ENCODE peak calls at places on chromosome 5, in seven cellular contexts. One of them, this sample, is unnamed.
A peak's percentile ranks its signal among the peaks of the same experiment; 100 is the strongest.

GRCh38 chr5:490116-491094 is 33.8 kb downstream of the SLC9A3 start:
- DNase-seq in WERI-Rb-1: no peak
- DNase-seq in body of pancreas: no peak
- DNase-seq in BJ: no peak
- DNase-seq in psoas muscle: no peak
- DNase-seq in lower lobe of right lung: no peak
- DNase-seq in A549: no peak
- DNase-seq in this sample: no peak

GRCh38 chr5:95251185-95251584 is 33.7 kb downstream of the MCTP1 start:
- DNase-seq in A549: no peak
- DNase-seq in psoas muscle: no peak
- DNase-seq in WERI-Rb-1: no peak
- DNase-seq in BJ: no peak
- DNase-seq in lower lobe of right lung: no peak
- DNase-seq in body of pancreas: no peak
- DNase-seq in this sample: no peak

GRCh38 chr5:59025734-59026133 is 442.9 kb downstream of the RAB3C start:
- DNase-seq in A549: no peak
- DNase-seq in lower lobe of right lung: no peak
- DNase-seq in body of pancreas: no peak
- DNase-seq in WERI-Rb-1: no peak
- DNase-seq in BJ: no peak
- DNase-seq in psoas muscle: no peak
- DNase-seq in this sample: no peak

GRCh38 chr5:109644829-109645228 is 44.9 kb upstream of the MAN2A1 start:
- DNase-seq in lower lobe of right lung: no peak
- DNase-seq in WERI-Rb-1: no peak
- DNase-seq in body of pancreas: no peak
- DNase-seq in psoas muscle: no peak
- DNase-seq in A549: no peak
- DNase-seq in BJ: no peak
- DNase-seq in this sample: no peak

GRCh38 chr5:118253401-118254061 is 734.8 kb downstream of the DTWD2 start:
- DNase-seq in A549: no peak
- DNase-seq in lower lobe of right lung: no peak
- DNase-seq in psoas muscle: no peak
- DNase-seq in WERI-Rb-1: no peak
- DNase-seq in BJ: no peak
- DNase-seq in body of pancreas: no peak
- DNase-seq in this sample: no peak

GRCh38 chr5:82312373-82312856 is 34.3 kb upstream of the RPS23 start:
- DNase-seq in WERI-Rb-1: peak; percentile 66
- DNase-seq in psoas muscle: peak; percentile 62
- DNase-seq in body of pancreas: peak; percentile 31
- DNase-seq in lower lobe of right lung: no peak
- DNase-seq in A549: peak; percentile 40
- DNase-seq in BJ: no peak
- DNase-seq in this sample: peak; percentile 22

GRCh38 chr5:35058395-35058794 is 10.6 kb upstream of the AGXT2 start:
- DNase-seq in psoas muscle: no peak
- DNase-seq in body of pancreas: no peak
- DNase-seq in A549: no peak
- DNase-seq in BJ: no peak
- DNase-seq in lower lobe of right lung: no peak
- DNase-seq in WERI-Rb-1: no peak
- DNase-seq in this sample: no peak

GRCh38 chr5:5623397-5623796 is 200.9 kb downstream of the ICE1 start:
- DNase-seq in lower lobe of right lung: no peak
- DNase-seq in psoas muscle: no peak
- DNase-seq in BJ: no peak
- DNase-seq in WERI-Rb-1: no peak
- DNase-seq in body of pancreas: no peak
- DNase-seq in A549: no peak
- DNase-seq in this sample: no peak

DNA sequence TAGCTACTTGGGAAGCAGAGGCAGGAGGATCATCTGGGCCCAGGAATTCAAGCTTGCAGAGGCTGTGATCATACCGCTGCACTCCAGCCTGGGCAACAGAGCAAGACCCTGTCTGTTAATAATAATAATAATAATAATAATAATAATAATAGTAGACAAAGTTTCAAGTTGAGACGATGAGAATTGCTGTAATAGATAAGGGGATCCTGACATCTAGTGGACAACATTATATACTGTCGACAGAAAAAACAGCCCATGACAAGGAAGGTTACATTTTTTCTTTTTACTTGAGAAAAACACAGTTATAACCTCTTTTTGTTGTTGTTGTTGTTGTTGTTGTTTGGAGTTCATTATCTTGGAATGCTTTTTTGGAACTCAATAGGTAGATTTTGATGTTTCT is 35.3 kb downstream of the NDFIP1 start:
- DNase-seq in WERI-Rb-1: no peak
- DNase-seq in lower lobe of right lung: no peak
- DNase-seq in body of pancreas: no peak
- DNase-seq in A549: peak; percentile 40
- DNase-seq in psoas muscle: no peak
- DNase-seq in BJ: no peak
- DNase-seq in this sample: no peak
- TF ChIP-seq CTCF in WERI-Rb-1: peak; percentile 20
- TF ChIP-seq CTCF in lower lobe of right lung: peak; percentile 48
- TF ChIP-seq CTCF in body of pancreas: peak; percentile 56
- TF ChIP-seq CTCF in A549: peak; percentile 81
- TF ChIP-seq CTCF in psoas muscle: peak; percentile 55
- TF ChIP-seq CTCF in BJ: peak; percentile 51
- TF ChIP-seq CTCF in this sample: peak; percentile 61

DNA sequence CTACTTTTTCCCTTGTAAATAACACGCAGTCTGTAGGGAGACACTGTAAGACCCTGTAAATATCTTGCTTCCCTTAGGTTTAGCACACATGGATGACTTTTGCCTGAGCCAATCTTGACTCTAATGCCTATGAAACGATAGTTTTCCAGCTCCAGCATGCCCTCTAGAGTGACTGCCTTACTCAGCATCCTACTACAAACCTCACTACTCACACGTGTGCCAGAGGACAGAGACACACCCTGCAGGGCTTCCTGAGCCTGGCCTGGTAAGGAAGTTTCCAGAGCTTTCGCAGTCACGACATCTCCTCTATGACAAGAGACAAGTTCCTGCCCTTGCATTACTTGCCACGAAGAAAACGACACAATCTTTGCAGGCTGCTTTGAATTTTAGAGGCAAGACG is 138.1 kb downstream of the ATPSCKMT start:
- DNase-seq in psoas muscle: no peak
- DNase-seq in body of pancreas: no peak
- DNase-seq in lower lobe of right lung: no peak
- DNase-seq in BJ: peak; percentile 24
- DNase-seq in A549: no peak
- DNase-seq in WERI-Rb-1: peak; percentile 83
- DNase-seq in this sample: no peak
- TF ChIP-seq CTCF in psoas muscle: no peak
- TF ChIP-seq CTCF in body of pancreas: no peak
- TF ChIP-seq CTCF in lower lobe of right lung: peak; percentile 12
- TF ChIP-seq CTCF in BJ: peak; percentile 72
- TF ChIP-seq CTCF in A549: peak; percentile 11
- TF ChIP-seq CTCF in WERI-Rb-1: peak; percentile 88
- TF ChIP-seq CTCF in this sample: peak; percentile 64

DNA sequence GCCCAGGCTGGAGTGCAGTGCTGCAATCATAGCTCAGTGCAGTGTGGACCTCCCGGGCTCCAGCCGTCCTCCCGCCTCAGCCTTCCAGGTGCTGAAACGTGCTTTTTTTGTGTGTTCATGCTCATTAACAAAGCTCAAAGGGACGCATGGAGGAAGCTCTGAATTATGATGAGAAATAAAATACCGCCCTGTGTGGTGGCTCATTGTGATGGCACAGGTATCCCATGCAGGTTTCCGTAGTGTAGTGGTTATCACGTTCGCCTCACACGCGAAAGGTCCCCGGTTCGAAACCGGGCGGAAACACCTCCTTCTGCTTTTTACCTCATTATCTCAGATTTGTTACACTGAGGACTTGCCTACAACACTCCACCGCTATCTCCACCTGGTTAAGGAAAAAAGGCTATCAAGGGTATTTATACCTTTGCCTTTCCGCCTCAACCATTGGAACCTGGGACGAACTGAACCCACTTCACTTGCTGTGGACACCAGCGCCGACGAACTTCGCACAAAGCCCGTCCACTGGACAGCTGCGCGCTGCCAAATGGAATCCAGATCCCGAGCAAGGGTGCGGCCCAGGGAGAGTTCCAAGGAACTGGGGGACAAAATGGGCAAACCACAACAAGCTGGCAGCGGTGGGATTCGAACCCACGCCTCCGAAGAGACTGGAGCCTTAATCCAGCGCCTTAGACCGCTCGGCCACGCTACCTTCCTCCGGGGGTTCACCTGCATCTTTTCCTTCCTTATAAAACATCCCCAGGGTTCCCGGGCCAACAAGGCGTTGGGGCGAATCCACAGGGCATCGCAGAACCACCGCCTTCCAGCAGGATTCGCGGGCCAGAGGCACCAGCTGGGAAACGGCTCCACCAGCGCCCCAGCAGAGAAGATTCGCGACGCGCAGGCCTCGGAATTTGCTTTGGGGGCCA is 26.3 kb downstream of the OR2V2 start:
- DNase-seq in lower lobe of right lung: no peak
- DNase-seq in WERI-Rb-1: no peak
- DNase-seq in A549: peak; percentile 84
- DNase-seq in BJ: no peak
- DNase-seq in body of pancreas: no peak
- DNase-seq in psoas muscle: peak; percentile 37
- DNase-seq in this sample: peak; percentile 95
- TF ChIP-seq CTCF in lower lobe of right lung: no peak
- TF ChIP-seq CTCF in WERI-Rb-1: no peak
- TF ChIP-seq CTCF in A549: peak; percentile 5
- TF ChIP-seq CTCF in BJ: no peak
- TF ChIP-seq CTCF in body of pancreas: no peak
- TF ChIP-seq CTCF in psoas muscle: no peak
- TF ChIP-seq CTCF in this sample: peak; percentile 45

GRCh38 chr5:160792281-160792680 is 59.7 kb downstream of the ATP10B start:
- DNase-seq in body of pancreas: no peak
- DNase-seq in BJ: no peak
- DNase-seq in WERI-Rb-1: no peak
- DNase-seq in lower lobe of right lung: no peak
- DNase-seq in A549: no peak
- DNase-seq in psoas muscle: no peak
- DNase-seq in this sample: no peak

GRCh38 chr5:160792732-160793454 is 59.1 kb downstream of the ATP10B start:
- DNase-seq in lower lobe of right lung: no peak
- DNase-seq in A549: no peak
- DNase-seq in WERI-Rb-1: no peak
- DNase-seq in psoas muscle: no peak
- DNase-seq in body of pancreas: no peak
- DNase-seq in BJ: no peak
- DNase-seq in this sample: no peak

GRCh38 chr5:160789219-160789820 is 62.7 kb downstream of the ATP10B start:
- DNase-seq in BJ: no peak
- DNase-seq in psoas muscle: no peak
- DNase-seq in body of pancreas: no peak
- DNase-seq in WERI-Rb-1: no peak
- DNase-seq in A549: no peak
- DNase-seq in lower lobe of right lung: no peak
- DNase-seq in this sample: no peak

GRCh38 chr5:160787247-160787646 is 64.8 kb downstream of the ATP10B start:
- DNase-seq in psoas muscle: no peak
- DNase-seq in WERI-Rb-1: peak; percentile 12
- DNase-seq in A549: peak; percentile 6
- DNase-seq in BJ: no peak
- DNase-seq in body of pancreas: peak; percentile 61
- DNase-seq in lower lobe of right lung: no peak
- DNase-seq in this sample: no peak
- TF ChIP-seq CTCF in psoas muscle: no peak
- TF ChIP-seq CTCF in WERI-Rb-1: peak; percentile 57
- TF ChIP-seq CTCF in A549: peak; percentile 7
- TF ChIP-seq CTCF in BJ: no peak
- TF ChIP-seq CTCF in body of pancreas: peak; percentile 58
- TF ChIP-seq CTCF in lower lobe of right lung: peak; percentile 39
- TF ChIP-seq CTCF in this sample: peak; percentile 52

GRCh38 chr5:138912093-138912492 is 37.0 kb upstream of the LRRTM2 start:
- DNase-seq in body of pancreas: no peak
- DNase-seq in A549: no peak
- DNase-seq in WERI-Rb-1: no peak
- DNase-seq in lower lobe of right lung: no peak
- DNase-seq in psoas muscle: no peak
- DNase-seq in BJ: no peak
- DNase-seq in this sample: no peak

GRCh38 chr5:138910546-138911185 is 35.5 kb upstream of the LRRTM2 start:
- DNase-seq in BJ: no peak
- DNase-seq in lower lobe of right lung: no peak
- DNase-seq in A549: no peak
- DNase-seq in WERI-Rb-1: peak; percentile 30
- DNase-seq in body of pancreas: no peak
- DNase-seq in psoas muscle: no peak
- DNase-seq in this sample: no peak

GRCh38 chr5:138911441-138911840 is 36.3 kb upstream of the LRRTM2 start:
- DNase-seq in body of pancreas: no peak
- DNase-seq in BJ: peak; percentile 15
- DNase-seq in WERI-Rb-1: no peak
- DNase-seq in A549: no peak
- DNase-seq in psoas muscle: no peak
- DNase-seq in lower lobe of right lung: no peak
- DNase-seq in this sample: no peak

GRCh38 chr5:138914338-138914737 is 39.2 kb upstream of the LRRTM2 start:
- DNase-seq in A549: no peak
- DNase-seq in lower lobe of right lung: no peak
- DNase-seq in BJ: no peak
- DNase-seq in body of pancreas: no peak
- DNase-seq in psoas muscle: no peak
- DNase-seq in WERI-Rb-1: no peak
- DNase-seq in this sample: no peak

DNA sequence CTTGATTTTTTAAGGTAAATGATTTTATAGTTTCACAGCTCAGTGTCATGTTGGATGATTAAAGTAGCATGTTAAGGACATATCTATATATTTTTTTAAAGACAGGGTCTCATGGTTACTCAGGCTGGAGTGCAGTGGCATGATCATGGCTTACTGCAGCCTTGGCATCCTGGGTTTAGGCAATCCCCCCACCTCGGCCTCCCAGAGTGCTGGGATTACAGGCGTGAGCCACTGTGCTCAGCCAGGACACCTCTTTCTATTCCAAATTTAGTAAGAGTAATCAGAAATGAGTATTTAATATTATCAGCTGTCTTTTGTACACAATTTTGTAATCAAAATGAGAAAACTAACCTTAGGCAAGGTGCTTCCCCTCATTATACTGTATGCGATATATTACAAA is 38.6 kb upstream of the LRRTM2 start:
- DNase-seq in WERI-Rb-1: no peak
- DNase-seq in lower lobe of right lung: no peak
- DNase-seq in psoas muscle: no peak
- DNase-seq in body of pancreas: no peak
- DNase-seq in A549: no peak
- DNase-seq in BJ: no peak
- DNase-seq in this sample: no peak
- TF ChIP-seq CTCF in WERI-Rb-1: no peak
- TF ChIP-seq CTCF in lower lobe of right lung: no peak
- TF ChIP-seq CTCF in psoas muscle: no peak
- TF ChIP-seq CTCF in body of pancreas: no peak
- TF ChIP-seq CTCF in A549: no peak
- TF ChIP-seq CTCF in BJ: no peak
- TF ChIP-seq CTCF in this sample: no peak

GRCh38 chr5:179820483-179821297 is at the start of gene SQSTM1:
- DNase-seq in WERI-Rb-1: peak; percentile 56
- DNase-seq in A549: no peak
- DNase-seq in lower lobe of right lung: peak; percentile 88
- DNase-seq in BJ: no peak
- DNase-seq in body of pancreas: peak; percentile 86
- DNase-seq in psoas muscle: peak; percentile 92
- DNase-seq in this sample: no peak
- TF ChIP-seq CTCF in WERI-Rb-1: no peak
- TF ChIP-seq CTCF in A549: no peak
- TF ChIP-seq CTCF in lower lobe of right lung: peak; percentile 23
- TF ChIP-seq CTCF in BJ: no peak
- TF ChIP-seq CTCF in body of pancreas: peak; percentile 16
- TF ChIP-seq CTCF in psoas muscle: no peak
- TF ChIP-seq CTCF in this sample: no peak

GRCh38 chr5:57298295-57298984 is 124.6 kb downstream of the GPBP1 start:
- DNase-seq in A549: peak; percentile 55
- DNase-seq in body of pancreas: peak; percentile 93
- DNase-seq in BJ: peak; percentile 19
- DNase-seq in WERI-Rb-1: peak; percentile 80
- DNase-seq in lower lobe of right lung: peak; percentile 60
- DNase-seq in psoas muscle: peak; percentile 79
- DNase-seq in this sample: peak; percentile 77
- TF ChIP-seq CTCF in A549: peak; percentile 86
- TF ChIP-seq CTCF in body of pancreas: peak; percentile 92
- TF ChIP-seq CTCF in BJ: peak; percentile 86
- TF ChIP-seq CTCF in WERI-Rb-1: peak; percentile 67
- TF ChIP-seq CTCF in lower lobe of right lung: peak; percentile 77
- TF ChIP-seq CTCF in psoas muscle: peak; percentile 87
- TF ChIP-seq CTCF in this sample: peak; percentile 86

This sample was measured in Panc1.